ENCODE peak calls at places on chromosomes 1 and 21, in four cellular contexts. W is adrenal gland; D is central memory CD4-positive, alpha-beta T cell; Y is DND-41. Z is an unnamed sample.

GRCh38 chr1:59393211-59394180 is 96.6 kb downstream of the FGGY start:
- DNase-seq in W (peak; percentile 57), D (no peak), Y (no peak), Z (peak; percentile 95)

GRCh38 chr1:202123336-202123813 is 658 bp downstream of the GPR37L1 start:
- DNase-seq in W (no peak), D (no peak), Y (no peak), Z (no peak)

GRCh38 chr1:161382214-161383019 is 14.7 kb upstream of the CFAP126 start:
- DNase-seq in W (no peak), D (peak; percentile 49), Y (no peak), Z (peak; percentile 71)

GRCh38 chr1:232130815-232131474 is 499.0 kb downstream of the SIPA1L2 start:
- DNase-seq in W (no peak), D (no peak), Y (no peak), Z (no peak)

GRCh38 chr1:83761977-83762376 is 237.0 kb downstream of the TTLL7 start:
- DNase-seq in W (no peak), D (no peak), Y (no peak), Z (no peak)

GRCh38 chr21:46540087-46540710 is 64.7 kb downstream of the S100B start:
- DNase-seq in W (no peak), D (no peak), Y (no peak), Z (no peak)

GRCh38 chr1:232904566-232904965 is 45.8 kb upstream of the NTPCR start:
- DNase-seq in W (no peak), D (no peak), Y (no peak), Z (no peak)

GRCh38 chr1:154342836-154343472 is 17.6 kb downstream of the ATP8B2 start:
- DNase-seq in W (no peak), D (peak; percentile 79), Y (no peak), Z (no peak)

GRCh38 chr1:55696181-55696580 is 481.0 kb upstream of the USP24 start:
- DNase-seq in W (no peak), D (no peak), Y (no peak), Z (no peak)

GRCh38 chr1:116345830-116346229 is 27.2 kb upstream of the ATP1A1 start:
- DNase-seq in W (no peak), D (peak; percentile 81), Y (peak; percentile 35), Z (peak; percentile 89)

GRCh38 chr1:155981266-155982088 is 3.1 kb upstream of the ARHGEF2 start:
- DNase-seq in W (no peak), D (peak; percentile 41), Y (peak; percentile 26), Z (no peak)